ENCODE peak calls at places on chromosome 17, in five cellular contexts. G is CD8-positive, alpha-beta T cell; A is retinal pigment epithelial cell; P is CD4-positive, CD25-positive, alpha-beta regulatory T cell; R is CD8-positive, alpha-beta memory T cell. T is an unnamed sample.
A peak's percentile ranks its signal among the peaks of the same experiment; 100 is the strongest.

GRCh38 chr17:13016881-13017622 is 775 bp downstream of the ELAC2 start:
- DNase-seq in G (no peak), A (no peak), P (peak; percentile 43), R (no peak), T (no peak)

GRCh38 chr17:18364166-18364565 is 816 bp upstream of the SHMT1 start:
- DNase-seq in G (no peak), A (no peak), P (no peak), R (no peak), T (no peak)

GRCh38 chr17:59757881-59758385 is 50.5 kb downstream of the VMP1 start:
- DNase-seq in G (no peak), A (no peak), P (no peak), R (no peak), T (no peak)

GRCh38 chr17:83089322-83090156 is 10.1 kb downstream of the METRNL start:
- DNase-seq in G (no peak), A (no peak), P (no peak), R (no peak), T (no peak)

GRCh38 chr17:58331815-58332719 is 3.5 kb upstream of the TSPOAP1 start:
- DNase-seq in G (peak; percentile 91), A (no peak), P (peak; percentile 97), R (peak; percentile 81), T (no peak)

GRCh38 chr17:9666461-9667050 is 21.2 kb downstream of the USP43 start:
- DNase-seq in G (no peak), A (no peak), P (peak; percentile 6), R (no peak), T (no peak)

GRCh38 chr17:74176546-74177001 is 26.9 kb upstream of the RPL38 start:
- DNase-seq in G (peak; percentile 24), A (no peak), P (peak; percentile 45), R (peak; percentile 3), T (peak; percentile 63)

GRCh38 chr17:73288534-73289302 is 23.1 kb downstream of the CDC42EP4 start:
- DNase-seq in G (no peak), A (no peak), P (no peak), R (no peak), T (no peak)

GRCh38 chr17:71926746-71927398 is 193.9 kb upstream of the SOX9 start:
- DNase-seq in G (no peak), A (no peak), P (no peak), R (no peak), T (no peak)

GRCh38 chr17:27807567-27808470 is 7.5 kb upstream of the NOS2 start:
- DNase-seq in G (peak; percentile 52), A (no peak), P (peak; percentile 95), R (peak; percentile 43), T (no peak)

GRCh38 chr17:57861737-57862409 is 12.0 kb upstream of the MRPS23 start:
- DNase-seq in G (no peak), A (no peak), P (no peak), R (no peak), T (no peak)

GRCh38 chr17:13024033-13024432 is 6.2 kb upstream of the ELAC2 start:
- DNase-seq in G (no peak), A (no peak), P (no peak), R (no peak), T (no peak)

GRCh38 chr17:75771334-75772281 is 6.6 kb upstream of the GALK1 start:
- DNase-seq in G (no peak), A (no peak), P (no peak), R (no peak), T (no peak)

GRCh38 chr17:35749560-35750412 is 3.3 kb downstream of the GAS2L2 start:
- DNase-seq in G (no peak), A (no peak), P (no peak), R (no peak), T (no peak)

GRCh38 chr17:17043668-17044226 is 1.5 kb downstream of the MPRIP start:
- DNase-seq in G (no peak), A (no peak), P (peak; percentile 10), R (no peak), T (peak; percentile 26)

GRCh38 chr17:3738562-3739295 is 15.0 kb downstream of the HASPIN start:
- DNase-seq in G (peak; percentile 75), A (peak; percentile 40), P (peak; percentile 86), R (peak; percentile 52), T (no peak)

GRCh38 chr17:34171245-34171818 is 83.8 kb upstream of the CCL2 start:
- DNase-seq in G (peak; percentile 34), A (no peak), P (peak; percentile 55), R (peak; percentile 24), T (peak; percentile 43)

GRCh38 chr17:45771473-45771959 is 12.6 kb upstream of the CRHR1 start:
- DNase-seq in G (no peak), A (no peak), P (no peak), R (no peak), T (no peak)

GRCh38 chr17:79556263-79556662 is 54.6 kb downstream of the RBFOX3 start:
- DNase-seq in G (no peak), A (no peak), P (peak; percentile 32), R (no peak), T (no peak)

GRCh38 chr17:33209671-33210070 is 83.4 kb downstream of the ASIC2 start:
- DNase-seq in G (no peak), A (no peak), P (no peak), R (no peak), T (no peak)

GRCh38 chr17:4293572-4293971 is 29.8 kb upstream of the ANKFY1 start:
- DNase-seq in G (no peak), A (no peak), P (no peak), R (no peak), T (no peak)

GRCh38 chr17:7192271-7192937 is 13.2 kb upstream of the ASGR1 start:
- DNase-seq in G (no peak), A (no peak), P (no peak), R (no peak), T (no peak)

GRCh38 chr17:51741447-51741846 is 417.1 kb downstream of the CA10 start:
- DNase-seq in G (no peak), A (no peak), P (no peak), R (no peak), T (no peak)

GRCh38 chr17:47687328-47687690 is 6.7 kb upstream of the TBKBP1 start:
- DNase-seq in G (no peak), A (no peak), P (no peak), R (no peak), T (no peak)

GRCh38 chr17:46089389-46089965 is 90.4 kb downstream of the STH start:
- DNase-seq in G (no peak), A (no peak), P (no peak), R (no peak), T (no peak)

GRCh38 chr17:61631800-61632199 is 40.8 kb upstream of the NACA2 start:
- DNase-seq in G (no peak), A (no peak), P (no peak), R (no peak), T (no peak)

GRCh38 chr17:75555679-75556153 is 30.2 kb downstream of the LLGL2 start:
- DNase-seq in G (no peak), A (no peak), P (no peak), R (no peak), T (no peak)

GRCh38 chr17:9512323-9513168 is 63.1 kb downstream of the STX8 start:
- DNase-seq in G (no peak), A (no peak), P (no peak), R (no peak), T (no peak)

GRCh38 chr17:37708616-37709212 is 36.1 kb downstream of the HNF1B start:
- DNase-seq in G (no peak), A (no peak), P (no peak), R (no peak), T (no peak)

GRCh38 chr17:34398990-34399389 is 36.0 kb upstream of the CCL1 start:
- DNase-seq in G (no peak), A (no peak), P (no peak), R (no peak), T (no peak)

GRCh38 chr17:72034000-72034399 is 86.8 kb upstream of the SOX9 start:
- DNase-seq in G (no peak), A (no peak), P (no peak), R (no peak), T (no peak)

DNA sequence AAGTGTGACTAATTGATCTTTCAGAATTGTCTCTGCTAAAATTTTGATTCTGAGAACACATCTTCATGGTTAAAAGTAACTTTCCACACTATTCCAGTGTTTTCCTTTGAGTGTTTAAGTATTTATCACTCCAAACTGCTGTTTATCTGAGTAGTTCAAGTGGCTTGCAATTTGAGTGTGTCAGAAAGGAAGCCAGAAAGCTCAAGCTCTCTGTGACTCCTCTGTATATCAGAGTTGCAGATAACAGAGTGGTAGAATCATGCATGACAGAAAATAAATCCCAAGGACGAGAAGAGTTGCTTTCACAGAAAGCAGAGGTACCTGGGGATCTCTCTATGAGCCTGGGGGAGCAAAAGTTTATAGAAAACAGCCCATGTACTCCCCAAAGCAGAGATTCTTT is 130.0 kb downstream of the CYB561 start:
- DNase-seq in G (no peak), A (no peak), P (no peak), R (no peak), T (no peak)
- H3K4me3 ChIP-seq in G (no peak overlapping the region), A (no peak overlapping the region), P (no peak overlapping the region), R (no peak overlapping the region), T (no peak overlapping the region)

GRCh38 chr17:40803617-40804082 is 3.9 kb upstream of the KRT28 start:
- DNase-seq in G (peak; percentile 75), A (no peak), P (peak; percentile 76), R (peak; percentile 61), T (peak; percentile 73)
- H3K4me3 ChIP-seq in G (no peak overlapping the region), A (no peak overlapping the region), P (no peak overlapping the region), R (no peak overlapping the region), T (no peak overlapping the region)

DNA sequence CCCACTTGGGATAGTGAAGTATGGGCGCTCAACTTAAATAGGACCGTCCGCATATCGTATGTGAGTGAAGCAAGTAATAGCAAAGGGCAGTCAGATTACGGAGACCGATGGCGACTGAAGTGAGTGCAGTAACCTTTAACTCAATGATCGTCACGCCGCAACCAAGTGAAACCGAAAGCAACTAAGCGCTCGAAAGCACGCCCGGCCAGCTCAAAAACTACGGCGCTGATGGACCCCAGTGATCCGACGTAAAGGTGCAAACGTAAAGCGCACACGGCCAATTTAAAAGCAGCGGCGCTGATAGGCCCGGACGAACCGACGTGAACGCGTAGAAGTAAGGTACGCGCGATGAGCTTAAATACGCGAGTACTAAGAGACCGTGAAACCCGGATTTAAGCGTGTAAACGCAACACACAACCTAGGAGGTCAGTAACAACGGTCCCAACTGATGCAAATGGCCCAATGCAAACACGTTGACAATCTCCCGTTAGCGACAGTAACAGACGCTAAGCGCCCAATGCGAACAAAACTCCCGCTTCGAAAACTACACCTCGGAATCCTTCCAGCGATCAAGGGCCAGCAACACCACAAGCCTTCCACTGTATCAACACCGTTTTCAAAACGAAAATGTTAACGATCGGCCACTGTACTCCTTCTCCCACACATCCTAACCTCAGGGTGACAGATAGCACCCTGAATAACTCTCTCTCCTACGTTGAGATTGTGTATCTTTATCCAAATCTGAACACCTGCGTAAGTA is 37.9 kb upstream of the ARL4D start:
- DNase-seq in G (peak; percentile 94), A (peak; percentile 100), P (peak; percentile 99), R (peak; percentile 90), T (peak; percentile 94)
- H3K4me3 ChIP-seq in G (peak overlapping the region; percentile 64), A (peak overlapping the region; percentile 51), P (peak overlapping the region; percentile 95), R (peak overlapping the region; percentile 76), T (peak overlapping the region; percentile 73)

DNA sequence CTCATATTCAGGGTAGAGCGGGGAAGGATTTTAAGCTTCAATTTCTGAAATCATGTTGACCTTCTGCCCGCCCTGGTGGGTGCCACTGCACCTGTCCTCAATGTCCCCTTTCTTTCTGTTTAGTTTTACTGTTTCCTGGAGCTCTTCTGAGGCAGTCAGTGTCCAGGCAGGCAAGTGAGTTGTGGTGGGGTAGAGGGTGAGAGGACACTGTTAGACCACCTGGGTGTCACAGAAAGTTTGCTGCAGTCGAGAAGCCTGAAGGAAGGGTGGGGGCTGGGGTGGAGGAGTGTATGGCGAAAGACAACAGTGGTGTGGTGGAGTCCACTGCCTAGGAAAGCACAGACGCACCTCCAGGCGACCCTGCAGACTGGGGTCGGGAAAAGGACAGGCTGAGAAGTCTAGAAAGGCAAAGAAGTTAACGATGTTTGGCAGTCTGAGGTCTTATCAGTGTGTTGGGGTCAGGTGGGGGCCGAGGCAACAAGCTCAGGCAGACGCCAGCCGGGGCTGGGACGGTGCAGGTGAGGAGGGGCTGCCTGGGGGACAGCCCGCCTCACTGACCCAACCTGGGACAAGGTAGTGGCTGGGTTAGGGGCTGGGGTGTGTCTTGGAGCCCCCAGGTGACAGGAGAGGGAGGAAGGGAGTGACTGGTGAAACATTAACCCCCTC is 23.3 kb upstream of the HOXB13 start:
- DNase-seq in G (no peak), A (no peak), P (no peak), R (no peak), T (no peak)
- H3K4me3 ChIP-seq in G (no peak overlapping the region), A (no peak overlapping the region), P (no peak overlapping the region), R (no peak overlapping the region), T (no peak overlapping the region)